ENCODE peak calls at places on chromosome 20, in ten cellular contexts. X is endothelial cell; Z is Right ventricle myocardium superior; R is activated T-helper 1 cell treated with anti-CD3 and anti-CD28 coated beads, Interleukin-12 subunit alpha, Interleukin-12 subunit beta, Interleukin-2, Interleukin-4 antibody, amounts not matched to agents 30 ng/mL and 10 ng/mL and 1 ng/mL, durations not matched to agents 14 hours and 24 hours and 36 hours; K is HS-27A; P is GM06990; N is left ventricle myocardium superior; W is G401; Y is NCI-H748 treated with DMSO at 0.1 percent for 48 hours; L is T-cell. G is an unnamed sample.

GRCh38 chr20:38995536-38996044 is 33.4 kb downstream of the DHX35 start:
- DNase-seq in Y (no peak), K (no peak), L (no peak), N (no peak), R (no peak), Z (no peak), P (no peak), X (no peak), W (no peak), G (no peak)

GRCh38 chr20:24289737-24290481 is 179.5 kb upstream of the SYNDIG1 start:
- DNase-seq in X (no peak), L (no peak), Y (no peak), N (no peak), K (no peak), P (no peak), W (no peak), R (peak; percentile 33), Z (no peak), G (no peak)

GRCh38 chr20:17966432-17967312 is 1.9 kb downstream of the SNX5 start:
- DNase-seq in R (no peak), N (no peak), W (peak; percentile 25), Y (peak; percentile 38), X (no peak), P (no peak), K (no peak), L (no peak), Z (no peak), G (peak; percentile 9)

GRCh38 chr20:419556-420168 is 11.6 kb downstream of the RBCK1 start:
- DNase-seq in W (no peak), N (no peak), R (no peak), K (no peak), L (no peak), X (no peak), Z (no peak), Y (no peak), P (no peak), G (peak; percentile 24)

GRCh38 chr20:8151371-8151770 is 19.3 kb downstream of the PLCB1 start:
- DNase-seq in N (no peak), W (no peak), R (no peak), Y (peak; percentile 69), K (no peak), Z (no peak), P (no peak), L (no peak), X (no peak), G (peak; percentile 49)

GRCh38 chr20:60040471-60041162 is 82.4 kb downstream of the CDH26 start:
- DNase-seq in K (no peak), Y (no peak), X (no peak), R (no peak), W (no peak), Z (no peak), L (no peak), N (no peak), P (no peak), G (no peak)

GRCh38 chr20:58021481-58021880 is 207.0 kb downstream of the ANKRD60 start:
- DNase-seq in L (no peak), P (no peak), Z (peak; percentile 77), X (no peak), R (no peak), Y (no peak), K (no peak), W (no peak), N (peak; percentile 68), G (no peak)

GRCh38 chr20:46974669-46975434 is 80.2 kb downstream of the EYA2 start:
- DNase-seq in R (no peak), W (no peak), N (no peak), X (no peak), Y (no peak), Z (no peak), P (no peak), L (no peak), K (no peak), G (no peak)

GRCh38 chr20:62367483-62368302 is 581 bp upstream of the LAMA5 start:
- DNase-seq in Z (peak; percentile 43), K (no peak), X (no peak), Y (no peak), N (peak; percentile 71), W (peak; percentile 20), P (no peak), L (no peak), R (no peak), G (peak; percentile 67)

GRCh38 chr20:47662483-47663353 is 122.6 kb downstream of the SULF2 start:
- DNase-seq in Y (no peak), P (no peak), W (no peak), N (no peak), L (no peak), K (no peak), R (no peak), Z (no peak), X (no peak), G (no peak)

GRCh38 chr20:44427804-44428173 is 47.9 kb upstream of the TTPAL start:
- DNase-seq in N (no peak), Y (no peak), L (no peak), Z (no peak), X (no peak), P (no peak), K (no peak), R (no peak), W (peak; percentile 29), G (no peak)

GRCh38 chr20:38630727-38631126 is 29.1 kb downstream of the ARHGAP40 start:
- DNase-seq in W (no peak), N (no peak), K (no peak), Z (no peak), R (no peak), L (no peak), X (no peak), P (no peak), Y (no peak), G (no peak)

GRCh38 chr20:18388860-18389259 is 78.0 kb downstream of the DZANK1 start:
- DNase-seq in L (no peak), R (no peak), K (peak; percentile 45), X (no peak), P (no peak), N (no peak), Z (no peak), W (no peak), Y (no peak), G (no peak)

GRCh38 chr20:50931048-50931305 is 260 bp downstream of the ADNP start:
- DNase-seq in R (no peak), K (no peak), X (no peak), Y (no peak), Z (no peak), P (no peak), N (no peak), L (peak; percentile 70), W (no peak), G (no peak)

GRCh38 chr20:14597206-14597715 is 259.8 kb upstream of the FLRT3 start:
- DNase-seq in P (no peak), L (no peak), R (no peak), N (no peak), Y (no peak), W (no peak), K (no peak), Z (no peak), X (no peak), G (no peak)

GRCh38 chr20:41179961-41180360 is 42.6 kb downstream of the PLCG1 start:
- DNase-seq in K (no peak), W (peak; percentile 55), Z (peak; percentile 18), P (no peak), N (peak; percentile 10), R (no peak), L (no peak), X (no peak), Y (no peak), G (no peak)

GRCh38 chr20:45518282-45518681 is 2.9 kb upstream of the SPINT3 start:
- DNase-seq in W (no peak), L (no peak), P (no peak), Z (no peak), K (no peak), N (no peak), R (no peak), X (no peak), Y (no peak), G (no peak)

GRCh38 chr20:34522969-34523871 is 7.0 kb downstream of the DYNLRB1 start:
- DNase-seq in L (no peak), K (peak; percentile 52), Y (no peak), W (peak; percentile 54), Z (no peak), N (no peak), X (peak; percentile 66), R (peak; percentile 26), P (peak; percentile 60), G (peak; percentile 22)

GRCh38 chr20:24473435-24473834 is 4.0 kb downstream of the SYNDIG1 start:
- DNase-seq in R (no peak), X (no peak), W (no peak), L (no peak), N (no peak), K (no peak), Y (no peak), Z (no peak), P (no peak), G (no peak)

GRCh38 chr20:47266847-47267515 is 89.5 kb downstream of the ZMYND8 start:
- DNase-seq in P (no peak), Z (no peak), L (no peak), R (no peak), X (no peak), K (no peak), N (no peak), Y (no peak), W (no peak), G (no peak)